ENCODE peak calls at places on chromosome 21, in eight cellular contexts. Y is epithelial cell of proximal tubule; K is GM12892; B is AG10803; Q is stimulated activated CD4-positive, alpha-beta T cell treated with anti-CD3 and anti-CD28 coated beads, Interleukin-15, amount 100 ng/mL, for 1 hour; S is posterior cingulate gyrus; D is lower lobe of right lung; N is bronchial epithelial cell. G is an unnamed sample.
A peak's percentile ranks its signal among the peaks of the same experiment; 100 is the strongest.

GRCh38 chr21:43723648-43724047 is 4.7 kb downstream of the PDXK start:
- DNase-seq in Y (no peak), K (no peak), B (no peak), Q (no peak), S (no peak), D (no peak), N (no peak), G (no peak)

GRCh38 chr21:24204641-24205040 is 1402.6 kb downstream of the MRPL39 start:
- DNase-seq in Y (no peak), K (no peak), B (no peak), Q (no peak), S (no peak), D (no peak), N (no peak), G (no peak)

GRCh38 chr21:42796327-42797062 is 82.8 kb downstream of the WDR4 start:
- DNase-seq in Y (no peak), K (no peak), B (no peak), Q (no peak), S (no peak), D (no peak), N (no peak), G (no peak)

GRCh38 chr21:36127977-36128376 is 6.9 kb upstream of the CBR3 start:
- DNase-seq in Y (no peak), K (no peak), B (no peak), Q (no peak), S (no peak), D (no peak), N (no peak), G (no peak)

GRCh38 chr21:15436031-15436430 is 293.8 kb upstream of the USP25 start:
- DNase-seq in Y (no peak), K (no peak), B (no peak), Q (no peak), S (no peak), D (no peak), N (no peak), G (no peak)

GRCh38 chr21:44987886-44988606 is 48.2 kb downstream of the SLX9 start:
- DNase-seq in Y (no peak), K (no peak), B (no peak), Q (no peak), S (no peak), D (peak; percentile 39), N (no peak), G (no peak)

GRCh38 chr21:35381743-35382310 is 332.7 kb upstream of the RUNX1 start:
- DNase-seq in Y (no peak), K (no peak), B (no peak), Q (no peak), S (no peak), D (no peak), N (peak; percentile 65), G (no peak)

GRCh38 chr21:31570824-31571425 is 88.6 kb upstream of the SOD1 start:
- DNase-seq in Y (no peak), K (no peak), B (no peak), Q (no peak), S (no peak), D (no peak), N (no peak), G (no peak)

GRCh38 chr21:44285547-44285992 is at the start of gene AIRE:
- DNase-seq in Y (no peak), K (no peak), B (peak; percentile 19), Q (no peak), S (no peak), D (no peak), N (no peak), G (no peak)

GRCh38 chr21:29218749-29219148 is 80.0 kb upstream of the BACH1 start:
- DNase-seq in Y (no peak), K (no peak), B (no peak), Q (no peak), S (no peak), D (no peak), N (peak; percentile 67), G (no peak)

GRCh38 chr21:44383216-44383615 is 29.8 kb downstream of the TRPM2 start:
- DNase-seq in Y (no peak), K (no peak), B (no peak), Q (no peak), S (no peak), D (no peak), N (no peak), G (no peak)